ENCODE peak calls at places on chromosomes 7 and 10, in seven cellular contexts. One of them, this sample, is unnamed. For H3K36me3, the result is how much of the 10 kb centered on the place peaks cover.

GRCh38 chr7:36192050-36192824 is 39.2 kb downstream of the EEPD1 start:
- DNase-seq in SJSA1: peak
- DNase-seq in trophoblast cell: peak
- DNase-seq in GM23338: no peak
- DNase-seq in ovary: peak
- DNase-seq in effector memory CD4-positive, alpha-beta T cell: no peak
- DNase-seq in adrenal gland: peak
- DNase-seq in this sample: no peak

GRCh38 chr7:40733578-40733977 is 598.8 kb downstream of the SUGCT start:
- DNase-seq in adrenal gland: no peak
- DNase-seq in SJSA1: no peak
- DNase-seq in GM23338: no peak
- DNase-seq in ovary: no peak
- DNase-seq in trophoblast cell: no peak
- DNase-seq in effector memory CD4-positive, alpha-beta T cell: no peak
- DNase-seq in this sample: no peak

GRCh38 chr7:124033093-124033806 is 383 bp upstream of the TMEM229A start:
- DNase-seq in GM23338: peak
- DNase-seq in adrenal gland: no peak
- DNase-seq in effector memory CD4-positive, alpha-beta T cell: no peak
- DNase-seq in SJSA1: no peak
- DNase-seq in ovary: peak
- DNase-seq in trophoblast cell: no peak
- DNase-seq in this sample: no peak

GRCh38 chr7:41808541-41808940 is 105.7 kb upstream of the INHBA start:
- DNase-seq in effector memory CD4-positive, alpha-beta T cell: no peak
- DNase-seq in GM23338: peak
- DNase-seq in trophoblast cell: no peak
- DNase-seq in ovary: no peak
- DNase-seq in SJSA1: no peak
- DNase-seq in adrenal gland: no peak
- DNase-seq in this sample: no peak

GRCh38 chr7:332646-333398 is 42.9 kb downstream of the FOXL3 start:
- DNase-seq in effector memory CD4-positive, alpha-beta T cell: peak
- DNase-seq in trophoblast cell: peak
- DNase-seq in SJSA1: peak
- DNase-seq in adrenal gland: peak
- DNase-seq in GM23338: peak
- DNase-seq in ovary: peak
- DNase-seq in this sample: peak

GRCh38 chr7:101915000-101915399 is 97.6 kb downstream of the CUX1 start:
- DNase-seq in ovary: peak
- DNase-seq in adrenal gland: no peak
- DNase-seq in trophoblast cell: no peak
- DNase-seq in effector memory CD4-positive, alpha-beta T cell: no peak
- DNase-seq in GM23338: no peak
- DNase-seq in SJSA1: no peak
- DNase-seq in this sample: no peak

GRCh38 chr10:77027141-77027540 is 610.5 kb downstream of the KCNMA1 start:
- DNase-seq in SJSA1: no peak
- DNase-seq in GM23338: no peak
- DNase-seq in effector memory CD4-positive, alpha-beta T cell: no peak
- DNase-seq in adrenal gland: no peak
- DNase-seq in ovary: no peak
- DNase-seq in trophoblast cell: no peak
- DNase-seq in this sample: no peak

GRCh38 chr7:80942261-80943041 is 23.6 kb upstream of the SEMA3C start:
- DNase-seq in adrenal gland: peak
- DNase-seq in ovary: peak
- DNase-seq in SJSA1: peak
- DNase-seq in GM23338: peak
- DNase-seq in trophoblast cell: peak
- DNase-seq in effector memory CD4-positive, alpha-beta T cell: no peak
- DNase-seq in this sample: peak

GRCh38 chr7:79320741-79321473 is 132.6 kb downstream of the MAGI2 start:
- DNase-seq in GM23338: no peak
- DNase-seq in SJSA1: no peak
- DNase-seq in ovary: no peak
- DNase-seq in effector memory CD4-positive, alpha-beta T cell: no peak
- DNase-seq in adrenal gland: no peak
- DNase-seq in trophoblast cell: no peak
- DNase-seq in this sample: no peak

GRCh38 chr10:81414038-81414437 is 461.0 kb upstream of the NRG3 start:
- DNase-seq in adrenal gland: no peak
- DNase-seq in effector memory CD4-positive, alpha-beta T cell: no peak
- DNase-seq in GM23338: peak
- DNase-seq in SJSA1: no peak
- DNase-seq in trophoblast cell: no peak
- DNase-seq in ovary: no peak
- DNase-seq in this sample: no peak

GRCh38 chr10:122461729-122462532 is 578 bp downstream of the HTRA1 start:
- DNase-seq in adrenal gland: no peak
- DNase-seq in trophoblast cell: no peak
- DNase-seq in SJSA1: no peak
- DNase-seq in GM23338: peak
- DNase-seq in effector memory CD4-positive, alpha-beta T cell: no peak
- DNase-seq in ovary: peak
- DNase-seq in this sample: peak

GRCh38 chr10:126935263-126935946 is 30.2 kb downstream of the DOCK1 start:
- DNase-seq in GM23338: no peak
- DNase-seq in adrenal gland: no peak
- DNase-seq in trophoblast cell: no peak
- DNase-seq in ovary: no peak
- DNase-seq in SJSA1: no peak
- DNase-seq in effector memory CD4-positive, alpha-beta T cell: no peak
- DNase-seq in this sample: no peak

GRCh38 chr10:125629758-125630376 is 53.1 kb downstream of the TEX36 start:
- DNase-seq in trophoblast cell: no peak
- DNase-seq in adrenal gland: no peak
- DNase-seq in SJSA1: no peak
- DNase-seq in effector memory CD4-positive, alpha-beta T cell: no peak
- DNase-seq in ovary: no peak
- DNase-seq in GM23338: peak
- DNase-seq in this sample: no peak

GRCh38 chr7:36440880-36441279 is 51.2 kb downstream of the ANLN start:
- DNase-seq in effector memory CD4-positive, alpha-beta T cell: no peak
- DNase-seq in GM23338: peak
- DNase-seq in trophoblast cell: no peak
- DNase-seq in ovary: no peak
- DNase-seq in adrenal gland: no peak
- DNase-seq in SJSA1: no peak
- DNase-seq in this sample: no peak

GRCh38 chr7:20795881-20796280 is 9.2 kb upstream of the SP8 start:
- DNase-seq in adrenal gland: no peak
- DNase-seq in effector memory CD4-positive, alpha-beta T cell: no peak
- DNase-seq in GM23338: peak
- DNase-seq in ovary: no peak
- DNase-seq in SJSA1: no peak
- DNase-seq in trophoblast cell: no peak
- DNase-seq in this sample: no peak

GRCh38 chr10:62080905-62081304 is 179.4 kb downstream of the ARID5B start:
- DNase-seq in adrenal gland: no peak
- DNase-seq in effector memory CD4-positive, alpha-beta T cell: no peak
- DNase-seq in GM23338: peak
- DNase-seq in SJSA1: no peak
- DNase-seq in trophoblast cell: no peak
- DNase-seq in ovary: no peak
- DNase-seq in this sample: no peak

GRCh38 chr10:8986975-8987374 is 932.5 kb downstream of the GATA3 start:
- DNase-seq in effector memory CD4-positive, alpha-beta T cell: no peak
- DNase-seq in adrenal gland: no peak
- DNase-seq in trophoblast cell: no peak
- DNase-seq in ovary: no peak
- DNase-seq in GM23338: no peak
- DNase-seq in SJSA1: no peak
- DNase-seq in this sample: no peak

GRCh38 chr10:120039066-120039465 is 146.5 kb downstream of the SEC23IP start:
- DNase-seq in trophoblast cell: no peak
- DNase-seq in ovary: no peak
- DNase-seq in GM23338: no peak
- DNase-seq in SJSA1: no peak
- DNase-seq in adrenal gland: no peak
- DNase-seq in effector memory CD4-positive, alpha-beta T cell: no peak
- DNase-seq in this sample: no peak

GRCh38 chr10:5373321-5373720 is 8.6 kb downstream of the UCN3 start:
- DNase-seq in GM23338: no peak
- DNase-seq in ovary: no peak
- DNase-seq in effector memory CD4-positive, alpha-beta T cell: no peak
- DNase-seq in adrenal gland: no peak
- DNase-seq in SJSA1: no peak
- DNase-seq in trophoblast cell: no peak
- DNase-seq in this sample: no peak

GRCh38 chr10:116287906-116288501 is 15.0 kb upstream of the GFRA1 start:
- DNase-seq in trophoblast cell: no peak
- DNase-seq in SJSA1: peak
- DNase-seq in adrenal gland: peak
- DNase-seq in ovary: no peak
- DNase-seq in effector memory CD4-positive, alpha-beta T cell: no peak
- DNase-seq in GM23338: peak
- DNase-seq in this sample: no peak

GRCh38 chr7:47506716-47507354 is 75.1 kb downstream of the TNS3 start:
- DNase-seq in SJSA1: peak
- DNase-seq in ovary: peak
- DNase-seq in GM23338: no peak
- DNase-seq in adrenal gland: no peak
- DNase-seq in trophoblast cell: no peak
- DNase-seq in effector memory CD4-positive, alpha-beta T cell: no peak
- DNase-seq in this sample: no peak

GRCh38 chr7:24959735-24960485 is 20.1 kb downstream of the OSBPL3 start:
- DNase-seq in ovary: no peak
- DNase-seq in effector memory CD4-positive, alpha-beta T cell: no peak
- DNase-seq in SJSA1: no peak
- DNase-seq in GM23338: no peak
- DNase-seq in trophoblast cell: no peak
- DNase-seq in adrenal gland: no peak
- DNase-seq in this sample: no peak
- H3K36me3 ChIP-seq in ovary: under half
- H3K36me3 ChIP-seq in effector memory CD4-positive, alpha-beta T cell: under half
- H3K36me3 ChIP-seq in SJSA1: under half
- H3K36me3 ChIP-seq in GM23338: under half
- H3K36me3 ChIP-seq in trophoblast cell: under half
- H3K36me3 ChIP-seq in adrenal gland: under half
- H3K36me3 ChIP-seq in this sample: under half

DNA sequence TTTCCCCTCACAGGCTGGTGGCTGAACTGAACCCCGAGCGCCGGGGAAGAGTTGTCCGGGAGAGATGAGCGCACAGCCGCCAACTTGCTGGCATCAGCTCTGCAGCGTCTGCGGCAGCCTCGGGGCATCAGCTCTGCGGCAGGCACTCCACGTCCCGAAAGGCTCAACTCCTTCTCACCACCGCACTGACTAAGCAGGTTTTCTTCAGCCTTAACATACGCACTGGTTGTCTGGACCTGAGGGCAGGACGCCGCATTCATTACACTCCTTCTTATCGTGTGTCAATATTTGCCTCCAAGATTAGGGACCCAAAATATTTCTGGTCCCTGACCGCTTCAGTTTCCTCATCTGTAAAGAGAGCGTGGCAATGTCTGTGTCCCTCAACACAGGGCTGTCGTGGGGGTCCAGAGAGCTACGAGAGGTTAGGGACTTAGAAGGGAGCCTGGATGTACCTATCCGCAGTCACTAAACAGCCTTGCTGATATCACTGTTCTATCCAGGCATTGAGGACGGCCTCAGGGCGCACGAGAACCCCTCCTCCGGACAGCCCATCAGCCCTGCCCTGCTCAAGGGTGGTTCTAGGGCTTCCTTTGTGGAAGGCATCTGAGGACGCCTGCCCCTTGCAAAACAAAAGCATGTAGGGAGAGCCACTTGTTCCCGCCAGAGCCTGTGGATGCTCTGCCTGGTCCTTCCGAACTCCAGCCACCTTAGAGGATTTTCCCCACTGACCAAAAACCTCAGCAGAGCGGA is 42.8 kb upstream of the FIGNL1 start:
- DNase-seq in effector memory CD4-positive, alpha-beta T cell: no peak
- DNase-seq in SJSA1: no peak
- DNase-seq in trophoblast cell: peak
- DNase-seq in ovary: no peak
- DNase-seq in GM23338: no peak
- DNase-seq in adrenal gland: no peak
- DNase-seq in this sample: no peak
- H3K36me3 ChIP-seq in effector memory CD4-positive, alpha-beta T cell: under half
- H3K36me3 ChIP-seq in SJSA1: under half
- H3K36me3 ChIP-seq in trophoblast cell: under half
- H3K36me3 ChIP-seq in ovary: under half
- H3K36me3 ChIP-seq in GM23338: under half
- H3K36me3 ChIP-seq in adrenal gland: under half
- H3K36me3 ChIP-seq in this sample: under half

DNA sequence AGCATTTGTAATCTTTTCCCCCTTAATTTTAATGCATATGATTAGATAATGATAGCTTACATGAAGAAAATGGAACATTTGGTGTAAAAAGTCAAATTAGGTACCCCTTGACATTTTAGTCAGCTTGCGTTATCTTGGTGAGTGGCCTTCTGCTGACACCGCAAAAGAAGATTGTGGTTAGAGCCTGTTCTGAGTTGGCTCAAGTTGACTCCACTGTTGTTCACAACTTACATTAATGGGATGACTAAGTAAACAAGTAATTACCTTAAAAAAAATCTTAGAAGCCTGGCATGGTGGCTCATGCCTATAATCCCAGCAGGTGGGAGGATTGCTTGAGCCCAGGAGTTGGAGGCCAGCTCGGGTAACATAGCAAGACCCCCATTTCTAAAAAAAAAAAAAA is 24.2 kb downstream of the TRRAP start:
- DNase-seq in SJSA1: no peak
- DNase-seq in trophoblast cell: no peak
- DNase-seq in GM23338: no peak
- DNase-seq in ovary: no peak
- DNase-seq in effector memory CD4-positive, alpha-beta T cell: no peak
- DNase-seq in adrenal gland: no peak
- DNase-seq in this sample: no peak
- H3K36me3 ChIP-seq in SJSA1: half or more
- H3K36me3 ChIP-seq in trophoblast cell: half or more
- H3K36me3 ChIP-seq in GM23338: half or more
- H3K36me3 ChIP-seq in ovary: under half
- H3K36me3 ChIP-seq in effector memory CD4-positive, alpha-beta T cell: half or more
- H3K36me3 ChIP-seq in adrenal gland: half or more
- H3K36me3 ChIP-seq in this sample: half or more

GRCh38 chr10:71401969-71402368 is 5.2 kb downstream of the CDH23 start:
- DNase-seq in adrenal gland: no peak
- DNase-seq in SJSA1: no peak
- DNase-seq in trophoblast cell: no peak
- DNase-seq in GM23338: no peak
- DNase-seq in effector memory CD4-positive, alpha-beta T cell: no peak
- DNase-seq in ovary: no peak
- DNase-seq in this sample: no peak

GRCh38 chr10:71399946-71400345 is 3.2 kb downstream of the CDH23 start:
- DNase-seq in trophoblast cell: no peak
- DNase-seq in adrenal gland: no peak
- DNase-seq in ovary: no peak
- DNase-seq in SJSA1: peak
- DNase-seq in effector memory CD4-positive, alpha-beta T cell: no peak
- DNase-seq in GM23338: no peak
- DNase-seq in this sample: peak

GRCh38 chr10:71398991-71399375 is 2.3 kb downstream of the CDH23 start:
- DNase-seq in adrenal gland: no peak
- DNase-seq in effector memory CD4-positive, alpha-beta T cell: no peak
- DNase-seq in trophoblast cell: no peak
- DNase-seq in ovary: no peak
- DNase-seq in SJSA1: peak
- DNase-seq in GM23338: no peak
- DNase-seq in this sample: no peak

GRCh38 chr10:71397340-71398212 is 856 bp downstream of the CDH23 start:
- DNase-seq in SJSA1: peak
- DNase-seq in ovary: peak
- DNase-seq in GM23338: peak
- DNase-seq in adrenal gland: no peak
- DNase-seq in effector memory CD4-positive, alpha-beta T cell: no peak
- DNase-seq in trophoblast cell: no peak
- DNase-seq in this sample: no peak

GRCh38 chr10:71401056-71401455 is 4.3 kb downstream of the CDH23 start:
- DNase-seq in ovary: no peak
- DNase-seq in effector memory CD4-positive, alpha-beta T cell: no peak
- DNase-seq in SJSA1: peak
- DNase-seq in GM23338: no peak
- DNase-seq in adrenal gland: no peak
- DNase-seq in trophoblast cell: no peak
- DNase-seq in this sample: no peak
- H3K36me3 ChIP-seq in ovary: under half
- H3K36me3 ChIP-seq in effector memory CD4-positive, alpha-beta T cell: under half
- H3K36me3 ChIP-seq in SJSA1: under half
- H3K36me3 ChIP-seq in GM23338: under half
- H3K36me3 ChIP-seq in adrenal gland: under half
- H3K36me3 ChIP-seq in trophoblast cell: under half
- H3K36me3 ChIP-seq in this sample: under half

This sample was measured in ascending aorta.